ENCODE peak calls at places on chromosomes 1 and 21, in ten cellular contexts. I, C, H, N, P, G, V, F, R and Q are unnamed samples.

GRCh38 chr1:199170711-199171110 is 531.9 kb downstream of the PTPRC start:
- DNase-seq in I (no peak), C (no peak), H (no peak), N (no peak), P (peak; percentile 51), G (no peak), V (no peak), F (no peak), R (no peak), Q (no peak)

GRCh38 chr1:53121319-53122172 is 20.9 kb downstream of the SLC1A7 start:
- DNase-seq in I (no peak), C (peak; percentile 22), H (no peak), N (no peak), P (peak; percentile 74), G (no peak), V (peak; percentile 70), F (no peak), R (no peak), Q (no peak)

GRCh38 chr1:94017155-94017829 is 103.7 kb downstream of the ABCA4 start:
- DNase-seq in I (no peak), C (no peak), H (no peak), N (no peak), P (no peak), G (no peak), V (no peak), F (no peak), R (no peak), Q (no peak)

GRCh38 chr1:228818928-228819632 is 83.8 kb downstream of the RHOU start:
- DNase-seq in I (peak; percentile 15), C (no peak), H (no peak), N (no peak), P (no peak), G (no peak), V (no peak), F (no peak), R (no peak), Q (no peak)

GRCh38 chr1:1183833-1184775 is 10.4 kb downstream of the TTLL10 start:
- DNase-seq in I (no peak), C (peak; percentile 17), H (no peak), N (no peak), P (no peak), G (no peak), V (no peak), F (no peak), R (no peak), Q (peak; percentile 72)

GRCh38 chr1:24795236-24795635 is 50.0 kb downstream of the CLIC4 start:
- DNase-seq in I (no peak), C (no peak), H (no peak), N (no peak), P (peak; percentile 40), G (no peak), V (peak; percentile 41), F (no peak), R (no peak), Q (no peak)

GRCh38 chr1:72690871-72691270 is 408.5 kb upstream of the NEGR1 start:
- DNase-seq in I (no peak), C (no peak), H (no peak), N (no peak), P (no peak), G (no peak), V (no peak), F (no peak), R (no peak), Q (no peak)

GRCh38 chr1:51623025-51623424 is 6.1 kb downstream of the OSBPL9 start:
- DNase-seq in I (no peak), C (no peak), H (no peak), N (no peak), P (no peak), G (no peak), V (no peak), F (no peak), R (no peak), Q (no peak)

GRCh38 chr1:117363591-117364048 is 3.6 kb upstream of the MAN1A2 start:
- DNase-seq in I (no peak), C (no peak), H (no peak), N (no peak), P (no peak), G (no peak), V (no peak), F (no peak), R (no peak), Q (no peak)

GRCh38 chr1:93770640-93771039 is 89.0 kb upstream of the BCAR3 start:
- DNase-seq in I (no peak), C (no peak), H (no peak), N (no peak), P (peak; percentile 27), G (no peak), V (no peak), F (no peak), R (peak; percentile 24), Q (no peak)

GRCh38 chr1:31663622-31664452 is 19.2 kb upstream of the PEF1 start:
- DNase-seq in I (peak; percentile 79), C (peak; percentile 78), H (no peak), N (no peak), P (peak; percentile 22), G (no peak), V (peak; percentile 28), F (peak; percentile 69), R (peak; percentile 45), Q (no peak)

GRCh38 chr1:184878602-184879001 is 95.7 kb downstream of the NIBAN1 start:
- DNase-seq in I (no peak), C (no peak), H (no peak), N (no peak), P (no peak), G (no peak), V (no peak), F (no peak), R (no peak), Q (no peak)

GRCh38 chr1:26787706-26788514 is at the start of gene PIGV:
- DNase-seq in I (peak; percentile 96), C (peak; percentile 93), H (peak; percentile 42), N (peak; percentile 88), P (peak; percentile 75), G (peak; percentile 82), V (peak; percentile 80), F (peak; percentile 90), R (peak; percentile 79), Q (peak; percentile 96)

GRCh38 chr21:43727571-43728466 is 8.9 kb downstream of the PDXK start:
- DNase-seq in I (no peak), C (no peak), H (no peak), N (no peak), P (peak; percentile 22), G (no peak), V (peak; percentile 25), F (no peak), R (peak; percentile 75), Q (no peak)

GRCh38 chr21:43731476-43731875 is 12.5 kb downstream of the PDXK start:
- DNase-seq in I (no peak), C (peak; percentile 58), H (no peak), N (no peak), P (no peak), G (no peak), V (no peak), F (no peak), R (no peak), Q (no peak)

GRCh38 chr21:43731891-43732711 is 13.2 kb downstream of the PDXK start:
- DNase-seq in I (no peak), C (no peak), H (no peak), N (no peak), P (no peak), G (no peak), V (peak; percentile 83), F (no peak), R (peak; percentile 56), Q (no peak)

GRCh38 chr21:43726686-43727570 is 8.0 kb downstream of the PDXK start:
- DNase-seq in I (no peak), C (no peak), H (no peak), N (no peak), P (no peak), G (no peak), V (no peak), F (no peak), R (no peak), Q (no peak)

GRCh38 chr21:43728467-43729390 is 9.8 kb downstream of the PDXK start:
- DNase-seq in I (peak; percentile 76), C (peak; percentile 81), H (peak; percentile 87), N (peak; percentile 82), P (peak; percentile 98), G (peak; percentile 97), V (peak; percentile 97), F (peak; percentile 98), R (peak; percentile 99), Q (peak; percentile 99)
- TF ChIP-seq CTCF in I (peak; percentile 22), C (no peak), H (peak; percentile 30), N (peak; percentile 56), P (peak; percentile 22), G (peak; percentile 13), V (no peak), F (peak; percentile 51), R (peak; percentile 14), Q (peak; percentile 75)

DNA sequence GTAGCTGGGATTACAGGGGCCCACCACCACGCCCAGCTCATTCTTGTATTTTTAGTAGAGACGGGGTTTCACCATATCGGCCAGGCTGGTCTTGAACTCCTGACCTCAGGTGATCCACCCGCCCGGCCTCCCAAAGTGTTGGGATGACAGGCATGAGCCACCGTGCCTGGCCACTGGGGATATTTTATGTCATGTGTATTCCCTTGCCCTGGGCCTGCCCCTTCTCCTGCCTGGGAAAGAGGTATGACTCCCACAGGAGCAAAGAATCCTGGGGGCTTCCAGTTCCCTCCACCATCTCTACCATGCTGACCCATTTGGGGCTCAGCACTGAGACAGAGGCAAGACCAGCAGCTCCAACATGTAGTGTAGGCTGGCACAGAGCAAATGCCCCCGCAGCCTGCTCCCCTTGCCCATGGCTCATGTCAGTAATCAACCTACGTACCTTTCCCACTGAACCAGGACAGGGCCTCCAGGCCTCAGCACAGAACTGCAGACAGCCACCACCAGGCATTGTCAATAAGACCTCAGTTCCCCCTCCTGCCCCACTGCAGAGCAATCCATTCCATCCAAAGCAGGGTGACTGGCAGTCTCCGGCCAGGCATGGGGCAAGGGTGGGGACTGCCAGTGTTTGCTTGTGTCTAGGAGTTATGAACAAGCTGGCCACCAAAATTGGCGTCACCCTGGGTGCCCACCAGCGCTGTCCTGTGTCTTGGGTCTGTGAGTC is 35.2 kb downstream of the BMP8A start:
- DNase-seq in I (no peak), C (no peak), H (no peak), N (no peak), P (no peak), G (no peak), V (no peak), F (no peak), R (no peak), Q (no peak)
- TF ChIP-seq CTCF in I (no peak), C (no peak), H (no peak), N (no peak), P (no peak), G (no peak), V (no peak), F (no peak), R (no peak), Q (no peak)

GRCh38 chr21:19507682-19508260 is 1104.2 kb upstream of the TMPRSS15 start:
- DNase-seq in I (no peak), C (no peak), H (no peak), N (no peak), P (no peak), G (no peak), V (no peak), F (no peak), R (no peak), Q (no peak)
- TF ChIP-seq CTCF in I (no peak), C (no peak), H (no peak), N (peak; percentile 52), P (no peak), G (peak; percentile 65), V (no peak), F (no peak), R (no peak), Q (peak; percentile 71)

DNA sequence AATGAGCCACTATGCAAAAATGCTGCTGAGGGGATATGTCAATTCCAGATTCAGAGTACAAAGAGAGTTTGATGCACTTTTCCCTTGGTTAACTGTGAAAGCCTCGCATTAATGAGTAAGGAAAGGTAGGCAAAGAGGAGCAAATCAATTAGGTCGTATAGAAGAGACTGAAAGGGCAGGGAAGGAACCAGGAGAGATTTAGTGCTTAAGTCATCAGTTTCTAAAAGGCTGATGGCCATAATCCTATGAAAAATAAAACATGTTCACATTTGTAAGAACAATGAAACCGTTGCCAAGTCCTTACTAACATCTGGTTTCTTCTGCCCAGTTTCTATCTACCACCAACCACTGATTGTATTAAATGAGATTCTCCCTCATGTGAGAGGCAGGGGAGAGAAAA is 118.4 kb upstream of the PALMD start:
- DNase-seq in I (no peak), C (no peak), H (no peak), N (no peak), P (no peak), G (no peak), V (no peak), F (no peak), R (no peak), Q (no peak)
- TF ChIP-seq CTCF in I (no peak), C (no peak), H (no peak), N (no peak), P (no peak), G (no peak), V (no peak), F (no peak), R (no peak), Q (no peak)